ENCODE peak calls at places on chromosomes 12 and 14, in six cellular contexts. G is GM12878, J is adipocyte, N is lower lobe of right lung, D is heart left ventricle, F is colonic mucosa. E is an unnamed sample.

GRCh38 chr12:12563529-12563928 is 866 bp upstream of the DUSP16 start:
- DNase-seq in F (no peak), N (no peak), G (no peak), D (no peak), J (peak; percentile 31), E (no peak)

GRCh38 chr14:54211562-54212308 is 185.1 kb upstream of the CDKN3 start:
- DNase-seq in F (no peak), N (no peak), D (no peak), G (no peak), J (peak; percentile 67), E (no peak)

GRCh38 chr12:98401427-98401826 is 114.0 kb upstream of the TMPO start:
- DNase-seq in F (no peak), N (no peak), J (no peak), G (peak; percentile 55), D (no peak), E (peak; percentile 83)

GRCh38 chr12:2163172-2163927 is 110.6 kb downstream of the CACNA1C start:
- DNase-seq in N (peak; percentile 52), G (no peak), J (peak; percentile 69), D (peak; percentile 93), F (peak; percentile 95), E (no peak)

GRCh38 chr14:37413504-37414003 is 181.5 kb downstream of the FOXA1 start:
- DNase-seq in F (peak; percentile 24), D (no peak), J (no peak), N (no peak), G (no peak), E (no peak)

GRCh38 chr12:92107621-92108131 is 38.0 kb downstream of the BTG1 start:
- DNase-seq in N (no peak), G (no peak), D (no peak), J (no peak), F (no peak), E (peak; percentile 65)

GRCh38 chr12:115840159-115840558 is 437.3 kb downstream of the MED13L start:
- DNase-seq in F (no peak), N (no peak), D (no peak), J (no peak), G (no peak), E (no peak)

GRCh38 chr12:30067156-30067555 is 283.4 kb upstream of the TMTC1 start:
- DNase-seq in G (no peak), D (no peak), F (no peak), N (no peak), J (peak; percentile 32), E (no peak)

GRCh38 chr12:88142610-88142991 is 494 bp downstream of the TMTC3 start:
- DNase-seq in D (peak; percentile 15), G (no peak), J (no peak), F (peak; percentile 57), N (peak; percentile 57), E (peak; percentile 18)

GRCh38 chr14:22314183-22314820 is 274.7 kb downstream of the DAD1 start:
- DNase-seq in J (peak; percentile 76), D (no peak), F (peak; percentile 50), N (no peak), G (peak; percentile 48), E (peak; percentile 30)

GRCh38 chr12:30692470-30692869 is 3.2 kb downstream of the IPO8 start:
- DNase-seq in N (no peak), J (peak; percentile 58), D (no peak), F (no peak), G (no peak), E (no peak)

GRCh38 chr12:30896461-30896860 is 30.1 kb upstream of the TSPAN11 start:
- DNase-seq in G (no peak), N (no peak), J (peak; percentile 78), F (no peak), D (no peak), E (no peak)

GRCh38 chr12:91316161-91316759 is 133.6 kb upstream of the DCN start:
- DNase-seq in G (no peak), N (no peak), J (peak; percentile 30), F (no peak), D (no peak), E (no peak)

GRCh38 chr14:65439117-65439516 is 26.6 kb downstream of the FUT8 start:
- DNase-seq in J (no peak), F (no peak), G (no peak), N (no peak), D (no peak), E (no peak)

GRCh38 chr12:90460681-90461080 is 494.3 kb downstream of the CCER1 start:
- DNase-seq in N (no peak), G (no peak), J (no peak), D (no peak), F (no peak), E (no peak)

GRCh38 chr12:3644103-3644502 is 108.8 kb downstream of the CRACR2A start:
- DNase-seq in N (no peak), J (no peak), F (no peak), D (no peak), G (no peak), E (no peak)

DNA sequence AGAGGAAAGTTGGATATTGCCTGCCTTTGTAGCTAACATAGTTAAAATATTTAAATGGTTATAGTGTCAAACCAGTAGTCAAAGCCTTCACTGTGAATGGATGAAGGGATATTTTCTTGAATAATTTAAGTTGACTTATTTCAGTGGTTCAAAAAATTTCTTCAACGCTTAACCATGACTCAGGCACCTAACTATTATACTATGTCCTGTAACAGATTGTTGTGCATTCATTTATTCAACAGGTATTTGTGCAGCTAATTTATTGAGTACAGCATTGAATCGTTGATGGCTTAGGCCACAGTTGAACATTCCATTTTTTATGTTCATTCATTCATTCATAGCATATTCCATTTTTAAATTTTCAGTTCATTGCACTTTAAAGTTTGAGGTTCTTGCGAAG is 9.2 kb downstream of the HIF1A start:
- DNase-seq in G (no peak), D (no peak), N (no peak), F (no peak), J (peak; percentile 27), E (no peak)
- H3K4me3 ChIP-seq in G (peak overlapping the region; percentile 18), D (no peak overlapping the region), N (no peak overlapping the region), F (no peak overlapping the region), J (peak overlapping the region; percentile 95), E (no peak overlapping the region)

GRCh38 chr12:75862692-75863471 is 168.7 kb downstream of the PHLDA1 start:
- DNase-seq in J (peak; percentile 44), G (no peak), D (no peak), F (no peak), N (no peak), E (no peak)

GRCh38 chr12:75865315-75865714 is 166.3 kb downstream of the PHLDA1 start:
- DNase-seq in J (no peak), D (no peak), F (no peak), G (no peak), N (no peak), E (no peak)

GRCh38 chr12:75868501-75868900 is 163.1 kb downstream of the PHLDA1 start:
- DNase-seq in N (no peak), F (no peak), D (peak; percentile 30), G (no peak), J (no peak), E (no peak)

GRCh38 chr12:75859868-75860267 is 171.7 kb downstream of the PHLDA1 start:
- DNase-seq in D (no peak), G (no peak), N (no peak), F (no peak), J (no peak), E (no peak)

GRCh38 chr12:75863475-75863874 is 168.1 kb downstream of the PHLDA1 start:
- DNase-seq in J (no peak), G (no peak), F (no peak), N (no peak), D (no peak), E (peak; percentile 6)
- H3K4me3 ChIP-seq in J (no peak overlapping the region), G (no peak overlapping the region), F (no peak overlapping the region), N (no peak overlapping the region), D (no peak overlapping the region), E (no peak overlapping the region)

GRCh38 chr12:27696864-27697564 is 767 bp downstream of the REP15 start:
- DNase-seq in F (no peak), D (no peak), J (no peak), G (no peak), N (no peak), E (peak; percentile 20)
- H3K4me3 ChIP-seq in F (peak overlapping the region; percentile 9), D (no peak overlapping the region), J (no peak overlapping the region), G (no peak overlapping the region), N (no peak overlapping the region), E (no peak overlapping the region)

GRCh38 chr12:105334568-105334967 is 4.1 kb downstream of the C12orf75 start:
- DNase-seq in D (no peak), G (no peak), F (peak; percentile 7), N (no peak), J (peak; percentile 65), E (no peak)

GRCh38 chr12:105336411-105336810 is 5.9 kb downstream of the C12orf75 start:
- DNase-seq in D (no peak), J (no peak), F (peak; percentile 12), G (no peak), N (no peak), E (no peak)

GRCh38 chr12:105337391-105337790 is 6.9 kb downstream of the C12orf75 start:
- DNase-seq in D (no peak), G (no peak), J (peak; percentile 35), F (no peak), N (no peak), E (no peak)

GRCh38 chr12:105334001-105334400 is 3.5 kb downstream of the C12orf75 start:
- DNase-seq in F (peak; percentile 6), D (no peak), J (peak; percentile 82), N (no peak), G (no peak), E (no peak)

GRCh38 chr12:105335856-105336255 is 5.4 kb downstream of the C12orf75 start:
- DNase-seq in J (no peak), F (peak; percentile 3), N (no peak), D (no peak), G (no peak), E (no peak)
- H3K4me3 ChIP-seq in J (no peak overlapping the region), F (no peak overlapping the region), N (no peak overlapping the region), D (no peak overlapping the region), G (peak overlapping the region; percentile 31), E (no peak overlapping the region)

DNA sequence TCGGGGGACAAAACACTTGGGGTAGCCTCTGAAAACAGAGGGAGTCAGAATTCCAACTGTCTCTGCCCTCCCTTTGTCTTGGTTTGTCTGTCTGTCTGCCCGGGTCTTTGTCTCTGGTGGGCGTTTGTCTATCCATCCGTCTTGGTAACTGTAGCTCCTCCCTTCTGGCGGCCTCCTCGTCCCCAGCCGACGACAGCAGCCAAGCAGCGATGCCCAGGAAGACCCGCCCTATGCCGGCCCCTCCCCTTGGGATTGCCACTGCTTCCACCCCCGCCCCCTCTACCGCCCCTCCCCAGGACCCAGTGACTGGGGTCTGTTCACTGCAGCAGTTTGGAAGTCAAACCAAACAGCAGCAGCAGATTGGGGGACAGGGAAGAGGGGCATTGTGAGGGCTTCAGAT is 2.2 kb upstream of the RARG start:
- DNase-seq in G (no peak), D (no peak), F (no peak), N (peak; percentile 46), J (peak; percentile 41), E (peak; percentile 77)
- H3K4me3 ChIP-seq in G (no peak overlapping the region), D (no peak overlapping the region), F (no peak overlapping the region), N (no peak overlapping the region), J (no peak overlapping the region), E (peak overlapping the region; percentile 30)

DNA sequence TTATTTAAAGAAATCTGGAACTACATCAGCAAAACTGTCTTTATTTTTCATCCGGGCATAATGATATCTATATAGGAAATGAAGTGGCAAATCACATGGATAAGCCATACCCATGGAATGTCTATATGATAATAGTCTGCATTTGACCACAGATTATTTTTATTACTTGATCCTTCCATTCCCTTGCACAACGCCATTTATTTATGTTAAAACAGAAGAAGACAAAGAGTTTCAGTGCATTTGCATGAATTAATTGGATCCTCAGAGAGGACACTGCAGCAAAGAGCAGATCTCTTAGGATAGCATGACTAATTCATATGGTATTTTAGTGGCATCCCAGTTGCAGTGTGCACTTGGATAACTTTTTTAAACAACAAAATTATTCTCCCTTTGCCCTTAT is 345.0 kb downstream of the CCDC91 start:
- DNase-seq in N (no peak), D (no peak), G (no peak), J (peak; percentile 65), F (no peak), E (no peak)
- H3K4me3 ChIP-seq in N (no peak overlapping the region), D (no peak overlapping the region), G (no peak overlapping the region), J (no peak overlapping the region), F (no peak overlapping the region), E (no peak overlapping the region)